ENCODE peak calls at places on chromosomes 6 and 20, in seven cellular contexts. D is astrocyte, J is testis, U is mammary epithelial cell, W is colonic mucosa, Z is pancreas, X is left lung. Y is an unnamed sample.

GRCh38 chr6:147029923-147030322 is 174.3 kb upstream of the STXBP5 start:
- DNase-seq in D (no peak), J (no peak), U (no peak), W (no peak), Z (no peak), X (no peak), Y (no peak)

GRCh38 chr6:33144373-33144772 is 47.9 kb downstream of the COL11A2 start:
- DNase-seq in D (peak), J (no peak), U (peak), W (no peak), Z (no peak), X (no peak), Y (no peak)

GRCh38 chr6:167963589-167964057 is 33.8 kb upstream of the KIF25 start:
- DNase-seq in D (no peak), J (no peak), U (no peak), W (no peak), Z (no peak), X (no peak), Y (no peak)

GRCh38 chr20:6045566-6045965 is 8.3 kb downstream of the LRRN4 start:
- DNase-seq in D (peak), J (no peak), U (peak), W (no peak), Z (no peak), X (no peak), Y (no peak)

GRCh38 chr6:54366647-54367327 is 58.5 kb downstream of the TINAG start:
- DNase-seq in D (peak), J (no peak), U (peak), W (no peak), Z (no peak), X (no peak), Y (no peak)

GRCh38 chr20:25380945-25381614 is 9.6 kb downstream of the ABHD12 start:
- DNase-seq in D (no peak), J (no peak), U (no peak), W (no peak), Z (no peak), X (no peak), Y (no peak)

GRCh38 chr6:26232950-26233607 is 131.9 kb upstream of the BTN3A2 start:
- DNase-seq in D (peak), J (no peak), U (peak), W (no peak), Z (no peak), X (peak), Y (no peak)

GRCh38 chr6:142523485-142523884 is 221.7 kb downstream of the ADGRG6 start:
- DNase-seq in D (peak), J (no peak), U (no peak), W (no peak), Z (no peak), X (no peak), Y (no peak)

GRCh38 chr6:32148722-32149576 is 2.8 kb downstream of the PRRT1 start:
- DNase-seq in D (peak), J (peak), U (no peak), W (peak), Z (peak), X (peak), Y (no peak)

GRCh38 chr20:37225146-37225545 is 36.5 kb downstream of the GHRH start:
- DNase-seq in D (no peak), J (no peak), U (no peak), W (no peak), Z (no peak), X (no peak), Y (no peak)

GRCh38 chr6:52512199-52512598 is 64.7 kb downstream of the TRAM2 start:
- DNase-seq in D (peak), J (peak), U (peak), W (no peak), Z (no peak), X (no peak), Y (no peak)

GRCh38 chr6:147689398-147689797 is 180.9 kb downstream of the SAMD5 start:
- DNase-seq in D (no peak), J (no peak), U (no peak), W (no peak), Z (no peak), X (no peak), Y (no peak)

GRCh38 chr6:98239057-98239456 is 595.3 kb upstream of the POU3F2 start:
- DNase-seq in D (no peak), J (no peak), U (no peak), W (no peak), Z (no peak), X (no peak), Y (no peak)

GRCh38 chr6:2725999-2726567 is 24.6 kb downstream of the MYLK4 start:
- DNase-seq in D (peak), J (no peak), U (no peak), W (no peak), Z (no peak), X (no peak), Y (no peak)

GRCh38 chr20:25223179-25223661 is 24.7 kb upstream of the PYGB start:
- DNase-seq in D (peak), J (no peak), U (peak), W (peak), Z (no peak), X (no peak), Y (no peak)

GRCh38 chr6:16619017-16619416 is 142.2 kb downstream of the ATXN1 start:
- DNase-seq in D (no peak), J (no peak), U (no peak), W (no peak), Z (no peak), X (no peak), Y (no peak)

GRCh38 chr6:16622193-16622592 is 139.1 kb downstream of the ATXN1 start:
- DNase-seq in D (no peak), J (no peak), U (no peak), W (no peak), Z (no peak), X (no peak), Y (no peak)

GRCh38 chr6:16623029-16623653 is 138.1 kb downstream of the ATXN1 start:
- DNase-seq in D (peak), J (no peak), U (no peak), W (no peak), Z (no peak), X (no peak), Y (no peak)

GRCh38 chr6:16621002-16621401 is 140.3 kb downstream of the ATXN1 start:
- DNase-seq in D (no peak), J (no peak), U (no peak), W (no peak), Z (no peak), X (no peak), Y (no peak)

DNA sequence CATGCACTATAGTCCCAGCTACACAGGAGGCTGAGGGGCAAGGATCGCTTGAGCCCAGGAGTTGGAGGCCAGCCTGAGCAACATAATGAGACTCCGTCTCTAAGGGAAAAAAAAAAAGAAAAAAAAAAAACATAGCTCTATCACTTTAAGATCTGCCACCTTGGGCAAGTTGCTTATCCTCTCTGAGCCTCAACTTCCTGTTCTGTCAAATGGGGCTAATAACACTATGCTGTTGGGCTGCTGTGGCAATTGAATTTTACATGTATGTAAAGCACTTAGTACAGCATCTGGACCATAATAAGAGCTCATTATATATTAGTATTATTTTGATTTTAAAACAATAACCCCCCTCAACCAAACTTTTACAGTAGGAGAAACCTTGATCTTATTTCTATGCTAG is 141.5 kb downstream of the ATXN1 start:
- DNase-seq in D (no peak), J (no peak), U (no peak), W (no peak), Z (no peak), X (no peak), Y (no peak)
- H3K27ac ChIP-seq in D (no peak), J (no peak), U (no peak), W (no peak), Z (no peak), X (no peak), Y (no peak)

GRCh38 chr6:127342946-127343752 is at the start of gene ECHDC1:
- DNase-seq in D (peak), J (peak), U (peak), W (peak), Z (peak), X (peak), Y (peak)
- TF ChIP-seq CTCF in D (no peak), J (no peak), U (no peak), W (no peak), Z (no peak), X (no peak), Y (peak)

GRCh38 chr6:35183281-35183680 is 30.5 kb upstream of the SCUBE3 start:
- DNase-seq in D (no peak), J (no peak), U (no peak), W (no peak), Z (no peak), X (no peak), Y (no peak)

GRCh38 chr6:35184580-35185301 is 29.0 kb upstream of the SCUBE3 start:
- DNase-seq in D (no peak), J (no peak), U (no peak), W (no peak), Z (no peak), X (no peak), Y (no peak)

GRCh38 chr6:35181933-35182612 is 31.7 kb upstream of the SCUBE3 start:
- DNase-seq in D (peak), J (peak), U (peak), W (peak), Z (no peak), X (peak), Y (no peak)

GRCh38 chr6:35185302-35185681 is 28.5 kb upstream of the SCUBE3 start:
- DNase-seq in D (peak), J (no peak), U (no peak), W (no peak), Z (no peak), X (no peak), Y (no peak)

GRCh38 chr6:35183935-35184334 is 29.8 kb upstream of the SCUBE3 start:
- DNase-seq in D (no peak), J (no peak), U (no peak), W (no peak), Z (no peak), X (no peak), Y (no peak)
- H3K27ac ChIP-seq in D (no peak), J (no peak), U (no peak), W (no peak), Z (no peak), X (no peak), Y (no peak)

DNA sequence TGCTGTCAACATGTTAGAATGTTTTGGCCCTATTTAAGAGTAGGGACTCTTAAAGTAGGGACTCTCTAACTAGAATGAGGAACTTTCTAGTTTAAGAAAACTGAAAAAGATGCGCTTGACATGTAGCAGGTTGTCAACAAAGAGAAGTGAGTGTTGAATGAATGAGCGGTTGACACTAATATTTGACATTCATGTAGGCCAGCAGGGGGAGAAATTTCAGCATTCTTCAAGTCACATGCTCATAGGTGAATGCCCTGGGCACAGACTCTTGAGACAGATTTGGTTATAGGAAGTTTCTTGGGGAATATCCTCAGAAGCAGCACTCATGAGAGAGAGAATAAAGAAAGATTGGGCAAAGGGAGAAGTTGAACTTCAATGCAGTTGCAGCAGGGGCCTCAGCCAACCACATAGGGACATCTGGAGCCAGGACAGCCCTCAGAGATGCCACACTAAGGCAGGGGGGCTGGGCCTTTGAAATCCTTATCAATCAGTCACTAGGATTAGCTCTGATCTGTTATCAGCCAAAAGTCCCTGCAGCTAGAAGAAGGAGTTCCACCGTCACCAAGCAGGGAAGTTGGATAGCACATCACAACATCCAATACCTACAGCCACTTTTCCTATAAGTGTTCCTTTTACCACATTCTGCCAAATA is 145.1 kb upstream of the FKBP1C start:
- DNase-seq in D (no peak), J (no peak), U (peak), W (no peak), Z (no peak), X (no peak), Y (no peak)
- TF ChIP-seq CTCF in D (no peak), J (peak), U (no peak), W (no peak), Z (no peak), X (no peak), Y (no peak)

DNA sequence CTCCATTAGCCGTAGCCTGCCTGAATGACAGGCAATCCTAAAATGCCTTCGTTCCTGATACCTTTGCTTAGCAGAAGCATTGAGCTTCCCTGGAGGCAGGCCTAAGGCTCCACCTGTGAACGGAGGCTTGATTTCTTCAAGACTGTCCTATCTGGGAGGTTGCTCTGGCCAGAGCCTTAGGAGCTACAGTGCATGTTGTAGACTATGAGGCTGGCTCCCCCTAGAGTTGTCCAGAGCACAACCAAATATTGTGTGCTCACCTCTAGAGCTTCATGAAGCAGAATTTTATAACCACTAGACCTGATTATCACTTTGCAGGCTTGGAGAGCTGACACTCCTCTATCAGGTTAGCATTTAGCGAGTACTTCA is 217.8 kb downstream of the MAFB start:
- DNase-seq in D (no peak), J (peak), U (no peak), W (peak), Z (no peak), X (no peak), Y (no peak)
- H3K27ac ChIP-seq in D (no peak), J (peak), U (no peak), W (no peak), Z (no peak), X (peak), Y (no peak)

GRCh38 chr20:40651121-40651520 is 37.9 kb downstream of the MAFB start:
- DNase-seq in D (peak), J (no peak), U (peak), W (no peak), Z (no peak), X (no peak), Y (no peak)

GRCh38 chr20:40657526-40657925 is 31.5 kb downstream of the MAFB start:
- DNase-seq in D (no peak), J (peak), U (no peak), W (no peak), Z (no peak), X (no peak), Y (no peak)

GRCh38 chr20:40652426-40652825 is 36.6 kb downstream of the MAFB start:
- DNase-seq in D (peak), J (no peak), U (no peak), W (no peak), Z (no peak), X (no peak), Y (no peak)

GRCh38 chr20:40658509-40658908 is 30.5 kb downstream of the MAFB start:
- DNase-seq in D (no peak), J (no peak), U (no peak), W (no peak), Z (no peak), X (no peak), Y (no peak)

DNA sequence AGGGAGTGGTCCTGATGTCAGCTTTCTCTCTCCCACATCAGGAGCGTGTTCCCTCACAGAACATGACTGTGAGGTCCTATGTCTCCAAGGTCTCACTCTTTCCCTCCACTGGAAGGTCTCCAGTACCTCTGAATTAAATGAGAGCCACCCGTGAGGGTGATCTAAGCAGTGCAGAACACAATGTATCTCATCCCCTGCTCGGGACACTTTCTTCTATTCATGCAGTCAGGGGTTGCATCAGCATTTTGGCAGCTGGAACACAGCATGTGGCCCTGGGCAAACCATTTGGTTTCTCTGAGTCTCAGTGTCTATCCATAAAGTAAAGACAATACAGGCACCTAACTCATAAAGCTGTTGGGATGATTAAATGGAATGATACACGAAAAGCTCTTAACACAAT is 34.2 kb downstream of the MAFB start:
- DNase-seq in D (no peak), J (peak), U (no peak), W (no peak), Z (no peak), X (no peak), Y (no peak)
- TF ChIP-seq CTCF in D (no peak), J (no peak), U (no peak), W (no peak), Z (no peak), X (no peak), Y (no peak)

GRCh38 chr20:50273601-50274491 is 83.2 kb downstream of the CEBPB start:
- DNase-seq in D (no peak), J (no peak), U (no peak), W (no peak), Z (no peak), X (peak), Y (no peak)

GRCh38 chr20:50276119-50277063 is 85.8 kb downstream of the CEBPB start:
- DNase-seq in D (no peak), J (no peak), U (no peak), W (no peak), Z (no peak), X (no peak), Y (no peak)

GRCh38 chr20:50277064-50277415 is 86.4 kb downstream of the CEBPB start:
- DNase-seq in D (no peak), J (no peak), U (no peak), W (no peak), Z (no peak), X (no peak), Y (no peak)

GRCh38 chr20:50272413-50273120 is 81.9 kb downstream of the CEBPB start:
- DNase-seq in D (no peak), J (no peak), U (no peak), W (no peak), Z (no peak), X (no peak), Y (no peak)

GRCh38 chr20:50274570-50275430 is 84.2 kb downstream of the CEBPB start:
- DNase-seq in D (no peak), J (peak), U (no peak), W (no peak), Z (no peak), X (peak), Y (peak)
- H3K27ac ChIP-seq in D (no peak), J (no peak), U (no peak), W (peak), Z (peak), X (peak), Y (peak)

GRCh38 chr20:18034039-18034438 is 23.7 kb downstream of the OVOL2 start:
- DNase-seq in D (no peak), J (no peak), U (no peak), W (no peak), Z (no peak), X (no peak), Y (no peak)

GRCh38 chr20:18030020-18030419 is 27.7 kb downstream of the OVOL2 start:
- DNase-seq in D (no peak), J (no peak), U (no peak), W (no peak), Z (no peak), X (no peak), Y (no peak)

GRCh38 chr20:18031888-18032509 is 25.7 kb downstream of the OVOL2 start:
- DNase-seq in D (no peak), J (no peak), U (no peak), W (peak), Z (no peak), X (no peak), Y (no peak)

GRCh38 chr20:18032977-18033892 is 24.5 kb downstream of the OVOL2 start:
- DNase-seq in D (no peak), J (no peak), U (peak), W (peak), Z (no peak), X (no peak), Y (no peak)

DNA sequence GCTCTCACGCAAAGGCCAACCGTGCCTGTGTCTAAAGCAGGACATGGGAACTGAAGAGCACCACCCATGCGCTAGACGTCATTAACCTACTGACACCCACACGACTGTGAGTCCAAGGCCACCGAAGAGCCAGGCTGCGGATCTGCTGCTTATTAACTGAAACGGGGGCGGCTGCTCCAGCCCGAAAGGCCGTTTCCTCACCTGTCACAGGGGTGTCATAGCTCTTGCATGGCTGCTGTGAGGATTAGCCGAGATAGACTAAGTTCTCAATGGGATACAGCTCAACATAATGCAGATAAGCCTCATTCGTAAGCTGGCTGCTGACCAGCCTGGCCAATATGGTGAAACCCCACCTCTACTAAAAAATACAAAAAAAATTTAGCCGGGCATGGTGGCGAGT is 26.7 kb downstream of the OVOL2 start:
- DNase-seq in D (no peak), J (no peak), U (no peak), W (no peak), Z (no peak), X (no peak), Y (no peak)
- TF ChIP-seq CTCF in D (no peak), J (no peak), U (no peak), W (no peak), Z (no peak), X (no peak), Y (no peak)

GRCh38 chr6:162058281-162058875 is 669.2 kb downstream of the PRKN start:
- DNase-seq in D (peak), J (no peak), U (peak), W (peak), Z (peak), X (no peak), Y (no peak)
- H3K27ac ChIP-seq in D (peak), J (no peak), U (no peak), W (no peak), Z (peak), X (no peak), Y (no peak)

DNA sequence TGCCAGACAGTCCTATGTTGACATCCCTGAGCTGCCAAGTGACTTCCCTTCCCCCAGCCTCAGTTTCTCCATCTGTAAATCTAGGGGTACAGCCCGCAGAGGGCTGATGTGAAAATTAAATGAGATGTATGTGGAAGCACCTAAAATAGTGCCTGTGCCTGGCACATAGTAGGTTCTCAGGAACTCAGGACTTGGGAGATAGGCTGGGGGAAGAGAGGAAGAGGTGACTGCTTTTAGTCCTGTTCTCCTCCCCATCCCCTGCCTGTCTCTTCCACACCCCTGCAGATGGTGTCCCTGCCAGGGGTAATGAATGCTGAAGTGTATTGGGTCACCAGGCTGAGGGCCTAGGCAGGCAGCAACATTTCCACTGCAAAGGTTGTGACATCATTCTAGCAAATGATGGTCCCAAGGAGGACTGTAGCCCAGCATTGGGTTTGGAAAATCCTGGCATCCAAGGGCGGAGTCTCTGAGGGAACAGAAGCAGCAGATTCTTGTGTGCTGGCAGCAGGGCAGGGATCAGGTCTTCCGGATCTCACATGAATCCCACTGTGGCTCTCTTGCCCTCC is 1.8 kb downstream of the SNPH start:
- DNase-seq in D (no peak), J (no peak), U (no peak), W (no peak), Z (no peak), X (no peak), Y (no peak)
- TF ChIP-seq CTCF in D (no peak), J (no peak), U (no peak), W (no peak), Z (no peak), X (no peak), Y (no peak)

Y was measured in dorsolateral prefrontal cortex.